ENCODE peak calls at places on chromosomes 7 and 10, in ten cellular contexts. V is suprapubic skin; A is NCI-H510A treated with DMSO at 0.1 percent for 48 hours; I is GM23338; X is activated gamma-delta T cell treated with Interleukin-2 at 50 U/mL for 16 hours; Q is T47D; Y is NCI-H1417; K is cardiac muscle cell; E is psoas muscle; C is stimulated activated naive CD4-positive, alpha-beta T cell. U is an unnamed sample.

GRCh38 chr10:89242340-89242680 is 9.3 kb downstream of the LIPA start:
- DNase-seq in Q (peak; percentile 69), I (no peak), K (no peak), Y (no peak), E (no peak), X (no peak), C (no peak), V (no peak), A (peak; percentile 53), U (no peak)

GRCh38 chr7:70506463-70506862 is 625.5 kb upstream of the GALNT17 start:
- DNase-seq in Q (no peak), K (peak; percentile 7), C (no peak), Y (peak; percentile 51), V (no peak), I (peak; percentile 78), E (no peak), A (no peak), X (no peak), U (no peak)

GRCh38 chr10:4194231-4194630 is 409.2 kb upstream of the KLF6 start:
- DNase-seq in A (no peak), C (no peak), Q (no peak), K (no peak), Y (no peak), V (no peak), X (no peak), I (no peak), E (no peak), U (no peak)

GRCh38 chr7:91657386-91658120 is 222.9 kb downstream of the MTERF1 start:
- DNase-seq in X (no peak), V (no peak), K (peak; percentile 92), I (peak; percentile 36), A (no peak), C (no peak), Q (peak; percentile 22), E (no peak), Y (no peak), U (no peak)

GRCh38 chr7:111958889-111959288 is 247.3 kb downstream of the DOCK4 start:
- DNase-seq in K (no peak), Q (peak; percentile 15), A (peak; percentile 64), C (no peak), Y (peak; percentile 89), X (no peak), V (no peak), I (no peak), E (no peak), U (no peak)

GRCh38 chr7:78124221-78124620 is 325.6 kb downstream of the PHTF2 start:
- DNase-seq in K (no peak), Q (no peak), I (no peak), E (no peak), C (no peak), A (no peak), X (no peak), Y (no peak), V (no peak), U (no peak)

GRCh38 chr10:69568472-69569143 is 4.6 kb downstream of the NEUROG3 start:
- DNase-seq in Q (no peak), Y (no peak), X (no peak), K (no peak), E (no peak), A (no peak), V (no peak), C (no peak), I (peak; percentile 95), U (no peak)

GRCh38 chr10:82943142-82943541 is 1068.1 kb downstream of the NRG3 start:
- DNase-seq in E (no peak), C (no peak), X (no peak), Q (no peak), Y (no peak), K (peak; percentile 21), I (no peak), A (no peak), V (no peak), U (no peak)

GRCh38 chr10:121788717-121789116 is 139.1 kb downstream of the ATE1 start:
- DNase-seq in V (no peak), Y (peak; percentile 30), E (no peak), A (peak; percentile 89), Q (no peak), C (no peak), K (no peak), I (no peak), X (no peak), U (no peak)

GRCh38 chr10:78600740-78601139 is 468.0 kb upstream of the ZMIZ1 start:
- DNase-seq in C (no peak), Y (no peak), V (no peak), X (no peak), I (no peak), A (no peak), Q (no peak), E (no peak), K (peak; percentile 42), U (no peak)

GRCh38 chr7:48251766-48252165 is 80.5 kb downstream of the ABCA13 start:
- DNase-seq in C (no peak), Q (no peak), V (no peak), A (no peak), Y (no peak), I (no peak), E (no peak), X (no peak), K (peak; percentile 37), U (no peak)

GRCh38 chr7:105691692-105692564 is 110.6 kb upstream of the EFCAB10 start:
- DNase-seq in X (peak; percentile 49), Y (peak; percentile 44), Q (peak; percentile 94), A (peak; percentile 61), I (peak; percentile 67), K (peak; percentile 92), C (peak; percentile 79), V (peak; percentile 74), E (peak; percentile 71), U (peak; percentile 36)

GRCh38 chr10:38054361-38054797 is 39.8 kb upstream of the ZNF37A start:
- DNase-seq in K (peak; percentile 89), I (no peak), C (no peak), V (no peak), Q (no peak), E (no peak), Y (no peak), X (no peak), A (no peak), U (no peak)

GRCh38 chr10:130877131-130877530 is 434.4 kb downstream of the TCERG1L start:
- DNase-seq in X (no peak), Q (no peak), E (no peak), Y (no peak), K (no peak), A (no peak), V (no peak), C (no peak), I (no peak), U (no peak)

GRCh38 chr7:67738958-67739357 is 742.3 kb downstream of the TYW1 start:
- DNase-seq in C (no peak), A (no peak), K (peak; percentile 95), Y (no peak), Q (peak; percentile 19), I (no peak), X (no peak), E (no peak), V (peak; percentile 56), U (no peak)

GRCh38 chr7:13882051-13882450 is 107.4 kb downstream of the ETV1 start:
- DNase-seq in A (no peak), Y (no peak), C (no peak), K (no peak), Q (no peak), E (no peak), V (no peak), X (no peak), I (no peak), U (no peak)

GRCh38 chr10:29646960-29647431 is 12.2 kb upstream of the SVIL start:
- DNase-seq in X (no peak), V (no peak), K (peak; percentile 76), A (no peak), I (no peak), Y (no peak), Q (no peak), E (no peak), C (no peak), U (no peak)

GRCh38 chr7:84492565-84493034 is 298.0 kb upstream of the SEMA3A start:
- DNase-seq in E (no peak), I (no peak), C (no peak), X (no peak), V (peak; percentile 57), K (no peak), A (peak; percentile 15), Y (peak; percentile 79), Q (peak; percentile 18), U (no peak)

GRCh38 chr10:24944512-24945255 is 7.7 kb downstream of the PRTFDC1 start:
- DNase-seq in V (no peak), K (peak; percentile 75), C (no peak), I (no peak), E (no peak), Q (no peak), Y (no peak), X (no peak), A (no peak), U (no peak)

GRCh38 chr10:125095228-125095627 is 65.1 kb downstream of the CTBP2 start:
- DNase-seq in E (peak; percentile 23), K (no peak), A (no peak), Q (no peak), I (no peak), Y (no peak), V (peak; percentile 21), C (no peak), X (no peak), U (no peak)

GRCh38 chr7:146698995-146699610 is 582.5 kb downstream of the CNTNAP2 start:
- DNase-seq in K (no peak), I (no peak), V (no peak), Q (no peak), A (no peak), Y (no peak), C (no peak), E (no peak), X (no peak), U (no peak)

GRCh38 chr10:17673517-17674051 is 29.6 kb downstream of the STAM start:
- DNase-seq in C (no peak), K (peak; percentile 80), E (no peak), X (no peak), V (no peak), A (no peak), Q (peak; percentile 33), I (peak; percentile 85), Y (no peak), U (no peak)

GRCh38 chr10:35562427-35562826 is 42.7 kb upstream of the GJD4 start:
- DNase-seq in C (no peak), I (no peak), X (no peak), E (no peak), A (no peak), V (no peak), K (no peak), Y (no peak), Q (no peak), U (no peak)

GRCh38 chr10:1594372-1595241 is 142.7 kb downstream of the ADARB2 start:
- DNase-seq in C (no peak), E (no peak), K (no peak), V (no peak), A (peak; percentile 51), I (no peak), X (no peak), Y (no peak), Q (no peak), U (no peak)

GRCh38 chr10:77865585-77866324 is 60.8 kb downstream of the DLG5 start:
- DNase-seq in Y (peak; percentile 79), I (peak; percentile 55), C (no peak), A (peak; percentile 92), V (no peak), X (no peak), E (no peak), K (no peak), Q (peak; percentile 95), U (no peak)

GRCh38 chr10:131726460-131726861 is 174.3 kb upstream of the PPP2R2D start:
- DNase-seq in Q (no peak), V (peak; percentile 50), A (peak; percentile 78), Y (peak; percentile 12), X (no peak), E (peak; percentile 68), K (peak; percentile 4), I (peak; percentile 65), C (no peak), U (no peak)

GRCh38 chr7:34315032-34315431 is 343.0 kb upstream of the NPSR1 start:
- DNase-seq in E (no peak), A (no peak), I (no peak), K (peak; percentile 89), Y (no peak), C (no peak), Q (no peak), X (no peak), V (no peak), U (no peak)

GRCh38 chr10:73576178-73576889 is 14.8 kb downstream of the USP54 start:
- DNase-seq in E (no peak), V (no peak), K (peak; percentile 93), I (no peak), A (no peak), X (no peak), C (no peak), Q (peak; percentile 25), Y (no peak), U (no peak)